ENCODE peak calls at places on chromosomes 6 and 20, in five cellular contexts. One of them, this sample, is unnamed.

GRCh38 chr20:3400260-3401155 is 7.0 kb downstream of the DNAAF9 start:
- DNase-seq in thyroid gland: peak; percentile 61
- DNase-seq in fibroblast of villous mesenchyme: no peak
- DNase-seq in tibial nerve: no peak
- DNase-seq in adrenal gland: no peak
- DNase-seq in this sample: no peak

GRCh38 chr20:13839421-13840092 is 54.7 kb downstream of the NDUFAF5 start:
- DNase-seq in thyroid gland: no peak
- DNase-seq in fibroblast of villous mesenchyme: peak; percentile 39
- DNase-seq in tibial nerve: no peak
- DNase-seq in adrenal gland: no peak
- DNase-seq in this sample: no peak

GRCh38 chr6:137313928-137314855 is 95.0 kb upstream of the IFNGR1 start:
- DNase-seq in thyroid gland: peak; percentile 71
- DNase-seq in fibroblast of villous mesenchyme: peak; percentile 68
- DNase-seq in tibial nerve: peak; percentile 64
- DNase-seq in adrenal gland: peak; percentile 71
- DNase-seq in this sample: peak; percentile 90

GRCh38 chr20:5731753-5732366 is 18.3 kb upstream of the SHLD1 start:
- DNase-seq in thyroid gland: no peak
- DNase-seq in fibroblast of villous mesenchyme: no peak
- DNase-seq in tibial nerve: no peak
- DNase-seq in adrenal gland: no peak
- DNase-seq in this sample: no peak

GRCh38 chr6:163985710-163986109 is 571.2 kb downstream of the QKI start:
- DNase-seq in thyroid gland: no peak
- DNase-seq in fibroblast of villous mesenchyme: no peak
- DNase-seq in tibial nerve: no peak
- DNase-seq in adrenal gland: peak; percentile 43
- DNase-seq in this sample: no peak

GRCh38 chr6:52503853-52504777 is 72.7 kb downstream of the TRAM2 start:
- DNase-seq in thyroid gland: peak; percentile 99
- DNase-seq in fibroblast of villous mesenchyme: peak; percentile 77
- DNase-seq in tibial nerve: peak; percentile 70
- DNase-seq in adrenal gland: peak; percentile 85
- DNase-seq in this sample: peak; percentile 49

GRCh38 chr6:170284126-170284773 is 6.6 kb downstream of the DLL1 start:
- DNase-seq in thyroid gland: no peak
- DNase-seq in fibroblast of villous mesenchyme: no peak
- DNase-seq in tibial nerve: no peak
- DNase-seq in adrenal gland: no peak
- DNase-seq in this sample: no peak

GRCh38 chr20:5691918-5692618 is 58.1 kb upstream of the SHLD1 start:
- DNase-seq in thyroid gland: peak; percentile 6
- DNase-seq in fibroblast of villous mesenchyme: no peak
- DNase-seq in tibial nerve: no peak
- DNase-seq in adrenal gland: no peak
- DNase-seq in this sample: no peak

GRCh38 chr6:136169356-136169755 is 80.8 kb downstream of the MTFR2 start:
- DNase-seq in thyroid gland: no peak
- DNase-seq in fibroblast of villous mesenchyme: no peak
- DNase-seq in tibial nerve: no peak
- DNase-seq in adrenal gland: no peak
- DNase-seq in this sample: no peak

GRCh38 chr20:25056601-25057233 is 1.2 kb downstream of the ACSS1 start:
- DNase-seq in thyroid gland: no peak
- DNase-seq in fibroblast of villous mesenchyme: no peak
- DNase-seq in tibial nerve: no peak
- DNase-seq in adrenal gland: peak; percentile 6
- DNase-seq in this sample: no peak

GRCh38 chr6:45714795-45715507 is 300.7 kb downstream of the CLIC5 start:
- DNase-seq in thyroid gland: peak; percentile 49
- DNase-seq in fibroblast of villous mesenchyme: peak; percentile 92
- DNase-seq in tibial nerve: no peak
- DNase-seq in adrenal gland: peak; percentile 41
- DNase-seq in this sample: peak; percentile 63

GRCh38 chr6:68040780-68041179 is 594.3 kb upstream of the ADGRB3 start:
- DNase-seq in thyroid gland: no peak
- DNase-seq in fibroblast of villous mesenchyme: no peak
- DNase-seq in tibial nerve: no peak
- DNase-seq in adrenal gland: no peak
- DNase-seq in this sample: no peak

GRCh38 chr6:68040312-68040778 is 594.7 kb upstream of the ADGRB3 start:
- DNase-seq in thyroid gland: no peak
- DNase-seq in fibroblast of villous mesenchyme: no peak
- DNase-seq in tibial nerve: no peak
- DNase-seq in adrenal gland: no peak
- DNase-seq in this sample: no peak

GRCh38 chr6:68038815-68039408 is 596.2 kb upstream of the ADGRB3 start:
- DNase-seq in thyroid gland: no peak
- DNase-seq in fibroblast of villous mesenchyme: no peak
- DNase-seq in tibial nerve: no peak
- DNase-seq in adrenal gland: no peak
- DNase-seq in this sample: no peak

GRCh38 chr6:68042339-68043121 is 592.6 kb upstream of the ADGRB3 start:
- DNase-seq in thyroid gland: no peak
- DNase-seq in fibroblast of villous mesenchyme: no peak
- DNase-seq in tibial nerve: no peak
- DNase-seq in adrenal gland: no peak
- DNase-seq in this sample: no peak

GRCh38 chr6:68039641-68040311 is 595.3 kb upstream of the ADGRB3 start:
- DNase-seq in thyroid gland: peak; percentile 10
- DNase-seq in fibroblast of villous mesenchyme: no peak
- DNase-seq in tibial nerve: no peak
- DNase-seq in adrenal gland: no peak
- DNase-seq in this sample: no peak
- H3K4me3 ChIP-seq in thyroid gland: no peak overlapping the region
- H3K4me3 ChIP-seq in fibroblast of villous mesenchyme: no peak overlapping the region
- H3K4me3 ChIP-seq in tibial nerve: no peak overlapping the region
- H3K4me3 ChIP-seq in adrenal gland: no peak overlapping the region
- H3K4me3 ChIP-seq in this sample: no peak overlapping the region

GRCh38 chr20:22581437-22582385 is 2.7 kb downstream of the FOXA2 start:
- DNase-seq in thyroid gland: no peak
- DNase-seq in fibroblast of villous mesenchyme: no peak
- DNase-seq in tibial nerve: no peak
- DNase-seq in adrenal gland: no peak
- DNase-seq in this sample: no peak
- H3K4me3 ChIP-seq in thyroid gland: no peak overlapping the region
- H3K4me3 ChIP-seq in fibroblast of villous mesenchyme: no peak overlapping the region
- H3K4me3 ChIP-seq in tibial nerve: no peak overlapping the region
- H3K4me3 ChIP-seq in adrenal gland: no peak overlapping the region
- H3K4me3 ChIP-seq in this sample: no peak overlapping the region

DNA sequence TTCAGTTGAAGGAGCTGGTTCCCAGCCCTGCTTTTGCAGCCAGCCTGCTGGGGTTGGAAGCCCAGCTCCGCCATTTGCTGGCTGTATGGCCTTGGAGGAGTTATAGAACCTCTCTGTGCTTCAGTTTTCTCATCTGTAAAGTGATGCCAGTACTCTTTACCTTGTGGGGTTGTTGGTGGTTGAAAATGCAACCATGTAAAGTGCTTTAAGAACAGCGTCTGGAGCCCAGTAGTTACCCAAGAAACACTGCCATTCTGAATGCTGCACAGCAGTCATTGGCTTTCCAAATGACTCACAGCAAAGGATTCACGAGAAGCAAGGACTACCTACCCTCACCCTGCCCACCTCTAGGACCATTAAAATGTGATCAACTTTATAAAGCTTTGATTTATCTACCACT is 154.4 kb downstream of the F13A1 start:
- DNase-seq in thyroid gland: no peak
- DNase-seq in fibroblast of villous mesenchyme: no peak
- DNase-seq in tibial nerve: no peak
- DNase-seq in adrenal gland: no peak
- DNase-seq in this sample: no peak
- H3K4me3 ChIP-seq in thyroid gland: no peak overlapping the region
- H3K4me3 ChIP-seq in fibroblast of villous mesenchyme: no peak overlapping the region
- H3K4me3 ChIP-seq in tibial nerve: no peak overlapping the region
- H3K4me3 ChIP-seq in adrenal gland: no peak overlapping the region
- H3K4me3 ChIP-seq in this sample: no peak overlapping the region

DNA sequence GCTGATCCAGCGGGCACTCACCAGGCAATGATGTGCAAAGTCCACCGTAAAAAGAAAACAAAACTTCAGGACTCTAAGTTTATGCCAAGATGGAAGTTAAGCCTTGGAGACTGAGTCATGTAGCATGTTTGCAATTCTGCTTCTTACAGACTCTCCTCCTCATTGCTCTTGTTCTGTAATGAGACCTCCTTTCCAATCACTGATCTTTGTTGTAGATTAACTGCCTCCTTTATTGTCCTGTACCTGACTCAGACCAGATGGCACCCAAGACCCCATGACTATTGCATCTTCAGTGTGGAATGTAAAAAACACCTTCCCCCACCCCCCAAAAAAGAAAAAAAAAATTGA is 11.2 kb downstream of the NEU1 start:
- DNase-seq in thyroid gland: no peak
- DNase-seq in fibroblast of villous mesenchyme: peak; percentile 15
- DNase-seq in tibial nerve: no peak
- DNase-seq in adrenal gland: no peak
- DNase-seq in this sample: no peak
- H3K4me3 ChIP-seq in thyroid gland: no peak overlapping the region
- H3K4me3 ChIP-seq in fibroblast of villous mesenchyme: no peak overlapping the region
- H3K4me3 ChIP-seq in tibial nerve: no peak overlapping the region
- H3K4me3 ChIP-seq in adrenal gland: no peak overlapping the region
- H3K4me3 ChIP-seq in this sample: no peak overlapping the region

GRCh38 chr6:143253630-143254029 is 192.9 kb downstream of the AIG1 start:
- DNase-seq in thyroid gland: no peak
- DNase-seq in fibroblast of villous mesenchyme: peak; percentile 31
- DNase-seq in tibial nerve: no peak
- DNase-seq in adrenal gland: no peak
- DNase-seq in this sample: no peak
- H3K4me3 ChIP-seq in thyroid gland: no peak overlapping the region
- H3K4me3 ChIP-seq in fibroblast of villous mesenchyme: no peak overlapping the region
- H3K4me3 ChIP-seq in tibial nerve: no peak overlapping the region
- H3K4me3 ChIP-seq in adrenal gland: no peak overlapping the region
- H3K4me3 ChIP-seq in this sample: no peak overlapping the region

GRCh38 chr6:151353795-151354194 is 37.6 kb downstream of the ZBTB2 start:
- DNase-seq in thyroid gland: no peak
- DNase-seq in fibroblast of villous mesenchyme: no peak
- DNase-seq in tibial nerve: no peak
- DNase-seq in adrenal gland: no peak
- DNase-seq in this sample: no peak

GRCh38 chr6:151357758-151358436 is 33.5 kb downstream of the ZBTB2 start:
- DNase-seq in thyroid gland: no peak
- DNase-seq in fibroblast of villous mesenchyme: no peak
- DNase-seq in tibial nerve: no peak
- DNase-seq in adrenal gland: no peak
- DNase-seq in this sample: no peak

GRCh38 chr6:151365233-151365632 is 26.1 kb downstream of the ZBTB2 start:
- DNase-seq in thyroid gland: no peak
- DNase-seq in fibroblast of villous mesenchyme: no peak
- DNase-seq in tibial nerve: no peak
- DNase-seq in adrenal gland: no peak
- DNase-seq in this sample: no peak

GRCh38 chr6:151358475-151358874 is 32.9 kb downstream of the ZBTB2 start:
- DNase-seq in thyroid gland: no peak
- DNase-seq in fibroblast of villous mesenchyme: no peak
- DNase-seq in tibial nerve: no peak
- DNase-seq in adrenal gland: no peak
- DNase-seq in this sample: no peak

GRCh38 chr6:151359486-151359885 is 31.9 kb downstream of the ZBTB2 start:
- DNase-seq in thyroid gland: no peak
- DNase-seq in fibroblast of villous mesenchyme: no peak
- DNase-seq in tibial nerve: no peak
- DNase-seq in adrenal gland: no peak
- DNase-seq in this sample: no peak
- H3K4me3 ChIP-seq in thyroid gland: no peak overlapping the region
- H3K4me3 ChIP-seq in fibroblast of villous mesenchyme: no peak overlapping the region
- H3K4me3 ChIP-seq in tibial nerve: no peak overlapping the region
- H3K4me3 ChIP-seq in adrenal gland: no peak overlapping the region
- H3K4me3 ChIP-seq in this sample: no peak overlapping the region

DNA sequence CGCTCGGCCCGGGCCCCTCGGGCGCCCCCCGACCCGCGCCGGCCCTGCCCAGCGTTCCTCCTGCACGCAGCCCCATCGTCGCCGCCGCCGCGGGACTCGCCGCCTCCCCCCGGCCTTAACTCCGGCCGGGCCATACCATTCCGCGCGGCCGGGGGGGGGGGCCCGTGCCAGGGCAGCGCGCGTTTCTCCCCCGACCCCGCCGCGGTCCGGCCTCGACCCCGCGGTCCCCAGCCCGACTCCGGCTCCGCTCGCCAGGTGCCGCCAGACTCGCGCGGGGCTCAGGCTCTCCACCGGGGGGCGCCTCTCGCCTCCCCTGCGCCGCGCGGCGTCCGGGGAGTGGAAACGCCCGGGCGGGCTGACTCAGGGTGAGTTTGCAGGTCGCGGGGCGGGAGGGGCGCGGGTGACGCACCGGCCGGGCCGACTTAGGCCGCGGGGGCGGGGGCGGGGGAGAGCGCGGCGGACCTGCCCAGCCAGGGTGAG is at the start of gene SRXN1:
- DNase-seq in thyroid gland: peak; percentile 94
- DNase-seq in fibroblast of villous mesenchyme: peak; percentile 94
- DNase-seq in tibial nerve: peak; percentile 77
- DNase-seq in adrenal gland: peak; percentile 94
- DNase-seq in this sample: peak; percentile 83
- H3K4me3 ChIP-seq in thyroid gland: peak within 1 kb of the TSS; percentile 77
- H3K4me3 ChIP-seq in fibroblast of villous mesenchyme: peak within 1 kb of the TSS; percentile 86
- H3K4me3 ChIP-seq in tibial nerve: peak within 1 kb of the TSS; percentile 70
- H3K4me3 ChIP-seq in adrenal gland: peak within 1 kb of the TSS; percentile 36
- H3K4me3 ChIP-seq in this sample: peak within 1 kb of the TSS; percentile 88

This sample was measured in skeletal muscle cell.